ENCODE peak calls at places on chromosomes 6 and 20, in ten cellular contexts. Y is cardiac muscle cell, D is fibroblast of lung, M is dorsolateral prefrontal cortex, L is fibroblast of mammary gland, O is A549, S is fibroblast of pulmonary artery, I is hepatocyte, N is nephron progenitor cell, Z is right lobe of liver. R is an unnamed sample.

GRCh38 chr6:64932486-64932885 is 774.5 kb downstream of the EYS start:
- DNase-seq in Y (no peak), D (no peak), M (no peak), L (no peak), O (no peak), S (peak), I (peak), N (no peak), Z (no peak), R (no peak)

GRCh38 chr20:1663917-1664316 is 6.3 kb upstream of the SIRPG start:
- DNase-seq in Y (no peak), D (peak), M (no peak), L (peak), O (no peak), S (no peak), I (no peak), N (no peak), Z (no peak), R (no peak)

GRCh38 chr6:89387516-89388222 is 24.4 kb downstream of the RRAGD start:
- DNase-seq in Y (no peak), D (no peak), M (no peak), L (peak), O (no peak), S (no peak), I (no peak), N (no peak), Z (no peak), R (no peak)

GRCh38 chr6:148959008-148959407 is 212.2 kb downstream of the UST start:
- DNase-seq in Y (no peak), D (no peak), M (no peak), L (peak), O (no peak), S (no peak), I (no peak), N (no peak), Z (no peak), R (no peak)

GRCh38 chr6:149037026-149037734 is 280.3 kb upstream of the TAB2 start:
- DNase-seq in Y (no peak), D (peak), M (no peak), L (peak), O (no peak), S (no peak), I (peak), N (peak), Z (no peak), R (no peak)

GRCh38 chr6:1832844-1833787 is 223.4 kb downstream of the FOXC1 start:
- DNase-seq in Y (no peak), D (peak), M (no peak), L (no peak), O (no peak), S (peak), I (no peak), N (peak), Z (peak), R (no peak)

GRCh38 chr6:75458895-75459294 is 34.7 kb downstream of the FILIP1 start:
- DNase-seq in Y (no peak), D (no peak), M (no peak), L (peak), O (peak), S (peak), I (peak), N (no peak), Z (no peak), R (no peak)

GRCh38 chr6:100186552-100186951 is 192.5 kb upstream of the MCHR2 start:
- DNase-seq in Y (no peak), D (peak), M (no peak), L (peak), O (no peak), S (no peak), I (no peak), N (no peak), Z (no peak), R (no peak)

GRCh38 chr6:144106206-144106605 is 10.8 kb upstream of the SF3B5 start:
- DNase-seq in Y (peak), D (peak), M (no peak), L (no peak), O (no peak), S (no peak), I (no peak), N (no peak), Z (no peak), R (no peak)

GRCh38 chr20:36092424-36093024 is 62.0 kb upstream of the EPB41L1 start:
- DNase-seq in Y (peak), D (peak), M (peak), L (no peak), O (peak), S (no peak), I (peak), N (peak), Z (no peak), R (peak)

GRCh38 chr6:42820509-42821340 is 38.9 kb downstream of the BICRAL start:
- DNase-seq in Y (no peak), D (no peak), M (peak), L (no peak), O (no peak), S (no peak), I (no peak), N (no peak), Z (no peak), R (no peak)

GRCh38 chr20:18091624-18092023 is 33.9 kb upstream of the OVOL2 start:
- DNase-seq in Y (no peak), D (no peak), M (no peak), L (no peak), O (no peak), S (no peak), I (no peak), N (no peak), Z (peak), R (no peak)

GRCh38 chr20:63261808-63262528 is 7.7 kb upstream of the NKAIN4 start:
- DNase-seq in Y (no peak), D (no peak), M (no peak), L (no peak), O (no peak), S (no peak), I (no peak), N (no peak), Z (no peak), R (no peak)

GRCh38 chr6:39520411-39520810 is 197.9 kb upstream of the KCNK16 start:
- DNase-seq in Y (no peak), D (no peak), M (no peak), L (no peak), O (no peak), S (no peak), I (no peak), N (no peak), Z (no peak), R (no peak)

GRCh38 chr6:145734486-145735355 is 599 bp downstream of the EPM2A start:
- DNase-seq in Y (peak), D (peak), M (peak), L (peak), O (peak), S (peak), I (peak), N (peak), Z (peak), R (peak)

GRCh38 chr6:39003072-39003471 is 45.5 kb upstream of the GLP1R start:
- DNase-seq in Y (peak), D (no peak), M (no peak), L (no peak), O (no peak), S (no peak), I (no peak), N (peak), Z (no peak), R (peak)

GRCh38 chr6:14728396-14729024 is 517.4 kb upstream of the JARID2 start:
- DNase-seq in Y (no peak), D (peak), M (no peak), L (peak), O (no peak), S (peak), I (no peak), N (no peak), Z (no peak), R (no peak)

GRCh38 chr6:158039571-158040050 is 57.9 kb downstream of the SYNJ2 start:
- DNase-seq in Y (no peak), D (peak), M (peak), L (peak), O (peak), S (no peak), I (no peak), N (no peak), Z (no peak), R (no peak)

GRCh38 chr6:117206951-117207687 is 58.2 kb upstream of the VGLL2 start:
- DNase-seq in Y (peak), D (no peak), M (no peak), L (no peak), O (no peak), S (no peak), I (peak), N (peak), Z (no peak), R (no peak)

GRCh38 chr20:61173966-61174725 is 77.9 kb upstream of the CDH4 start:
- DNase-seq in Y (no peak), D (peak), M (no peak), L (no peak), O (no peak), S (no peak), I (no peak), N (no peak), Z (no peak), R (no peak)

GRCh38 chr6:65900928-65901327 is 193.9 kb upstream of the EYS start:
- DNase-seq in Y (no peak), D (no peak), M (no peak), L (no peak), O (no peak), S (no peak), I (no peak), N (no peak), Z (no peak), R (no peak)

GRCh38 chr6:124573953-124574352 is 388.3 kb upstream of the RNF217 start:
- DNase-seq in Y (no peak), D (no peak), M (no peak), L (no peak), O (no peak), S (no peak), I (no peak), N (no peak), Z (no peak), R (no peak)

GRCh38 chr6:169156108-169156821 is 97.4 kb downstream of the THBS2 start:
- DNase-seq in Y (no peak), D (peak), M (no peak), L (peak), O (no peak), S (peak), I (no peak), N (no peak), Z (no peak), R (no peak)

GRCh38 chr6:125940691-125941090 is 15.9 kb upstream of the HINT3 start:
- DNase-seq in Y (no peak), D (peak), M (no peak), L (no peak), O (no peak), S (no peak), I (no peak), N (no peak), Z (no peak), R (no peak)

GRCh38 chr6:144181639-144182038 is 31.3 kb downstream of the STX11 start:
- DNase-seq in Y (no peak), D (no peak), M (no peak), L (no peak), O (no peak), S (peak), I (no peak), N (no peak), Z (no peak), R (no peak)

GRCh38 chr6:133042550-133043120 is 198.5 kb upstream of the EYA4 start:
- DNase-seq in Y (no peak), D (no peak), M (no peak), L (no peak), O (no peak), S (no peak), I (no peak), N (no peak), Z (no peak), R (no peak)

GRCh38 chr6:97081010-97081573 is 156.6 kb downstream of the KLHL32 start:
- DNase-seq in Y (no peak), D (no peak), M (no peak), L (no peak), O (no peak), S (no peak), I (no peak), N (no peak), Z (no peak), R (no peak)

GRCh38 chr20:3894796-3895195 is 5.6 kb downstream of the PANK2 start:
- DNase-seq in Y (no peak), D (no peak), M (no peak), L (no peak), O (no peak), S (no peak), I (no peak), N (no peak), Z (no peak), R (no peak)

GRCh38 chr20:13041574-13042457 is 33.0 kb downstream of the SPTLC3 start:
- DNase-seq in Y (no peak), D (peak), M (no peak), L (peak), O (no peak), S (peak), I (no peak), N (no peak), Z (no peak), R (no peak)

GRCh38 chr6:169667716-169668115 is 34.1 kb downstream of the WDR27 start:
- DNase-seq in Y (no peak), D (no peak), M (no peak), L (no peak), O (no peak), S (no peak), I (no peak), N (no peak), Z (no peak), R (no peak)

GRCh38 chr6:89146748-89147715 is 1.2 kb downstream of the PM20D2 start:
- DNase-seq in Y (peak), D (peak), M (peak), L (peak), O (peak), S (peak), I (peak), N (no peak), Z (no peak), R (no peak)

GRCh38 chr20:12252793-12253192 is 335.1 kb downstream of the BTBD3 start:
- DNase-seq in Y (no peak), D (peak), M (no peak), L (peak), O (no peak), S (no peak), I (no peak), N (no peak), Z (no peak), R (no peak)

GRCh38 chr20:2709205-2709981 is 16.8 kb downstream of the EBF4 start:
- DNase-seq in Y (no peak), D (no peak), M (no peak), L (no peak), O (no peak), S (no peak), I (no peak), N (no peak), Z (no peak), R (no peak)

GRCh38 chr6:5751525-5752252 is 255.0 kb downstream of the NRN1 start:
- DNase-seq in Y (peak), D (peak), M (no peak), L (no peak), O (no peak), S (peak), I (no peak), N (no peak), Z (no peak), R (no peak)

GRCh38 chr6:44228031-44228430 is 4.6 kb downstream of the SLC29A1 start:
- DNase-seq in Y (no peak), D (no peak), M (no peak), L (no peak), O (no peak), S (no peak), I (no peak), N (no peak), Z (no peak), R (no peak)

GRCh38 chr6:45966797-45967196 is 48.9 kb downstream of the CLIC5 start:
- DNase-seq in Y (no peak), D (no peak), M (no peak), L (no peak), O (no peak), S (no peak), I (no peak), N (no peak), Z (no peak), R (no peak)

GRCh38 chr6:166624275-166624674 is 2.8 kb downstream of the RPS6KA2 start:
- DNase-seq in Y (no peak), D (peak), M (no peak), L (peak), O (no peak), S (peak), I (peak), N (no peak), Z (no peak), R (no peak)

GRCh38 chr20:59316911-59317310 is 16.5 kb downstream of the EDN3 start:
- DNase-seq in Y (no peak), D (no peak), M (no peak), L (no peak), O (no peak), S (no peak), I (no peak), N (no peak), Z (no peak), R (no peak)

GRCh38 chr20:59320426-59320825 is 20.0 kb downstream of the EDN3 start:
- DNase-seq in Y (no peak), D (no peak), M (no peak), L (no peak), O (no peak), S (no peak), I (no peak), N (no peak), Z (no peak), R (no peak)

GRCh38 chr20:59317332-59317731 is 16.9 kb downstream of the EDN3 start:
- DNase-seq in Y (no peak), D (no peak), M (no peak), L (no peak), O (no peak), S (no peak), I (no peak), N (no peak), Z (no peak), R (no peak)

GRCh38 chr20:59318803-59319202 is 18.4 kb downstream of the EDN3 start:
- DNase-seq in Y (no peak), D (no peak), M (no peak), L (no peak), O (no peak), S (no peak), I (no peak), N (no peak), Z (no peak), R (no peak)

DNA sequence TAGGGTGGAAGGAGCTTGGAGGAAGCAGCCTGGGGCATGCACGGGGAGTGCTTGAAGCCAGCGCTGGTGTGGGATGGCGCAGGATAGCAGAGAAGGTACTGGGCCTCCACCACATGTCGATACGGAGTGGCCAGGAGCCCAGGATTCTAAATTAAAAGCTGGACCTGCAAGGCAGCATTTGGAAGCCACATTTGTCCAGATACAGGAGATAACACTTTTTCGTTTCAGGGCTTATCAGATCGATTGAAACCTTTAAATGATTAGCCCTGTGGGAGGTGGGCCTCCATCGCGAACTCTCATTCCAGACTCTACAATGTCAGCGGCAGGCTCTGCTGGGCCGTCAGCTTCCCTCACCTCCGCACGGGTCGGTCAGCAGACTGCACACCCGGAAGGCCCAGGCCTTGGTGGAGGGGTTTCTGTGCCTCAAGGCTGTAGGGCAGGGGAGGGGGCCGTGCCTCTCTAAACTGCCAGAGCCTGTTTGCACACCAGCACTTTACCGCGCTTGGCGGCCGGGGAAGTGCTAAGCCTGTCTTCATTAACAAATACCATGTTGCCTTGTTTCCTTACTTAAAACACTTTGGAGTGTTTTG is 17.9 kb downstream of the EDN3 start:
- DNase-seq in Y (no peak), D (no peak), M (no peak), L (no peak), O (no peak), S (no peak), I (no peak), N (no peak), Z (no peak), R (no peak)
- TF ChIP-seq CTCF in Y (no peak), D (no peak), M (no peak), L (no peak), O (no peak), S (no peak), I (no peak), N (no peak), Z (no peak), R (no peak)

DNA sequence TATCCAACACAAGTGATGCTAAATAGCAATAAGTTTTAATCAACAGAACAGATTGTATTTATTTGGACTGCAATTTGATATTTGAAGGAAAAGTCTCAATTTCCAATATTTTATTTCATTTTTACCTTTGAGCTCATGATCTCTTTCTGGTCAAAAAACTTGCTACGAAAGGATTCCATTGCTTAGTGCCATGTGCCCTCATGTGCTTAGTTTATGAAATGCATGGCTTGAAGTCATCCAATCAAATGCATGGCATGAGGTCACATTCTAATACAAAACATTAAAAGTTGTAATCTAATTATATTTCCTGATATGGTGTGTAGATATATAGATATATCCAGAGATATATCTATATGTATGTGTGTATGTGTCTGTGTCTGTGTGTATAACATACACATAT is 321.2 kb upstream of the ADGRB3 start:
- DNase-seq in Y (peak), D (peak), M (no peak), L (peak), O (peak), S (peak), I (no peak), N (no peak), Z (no peak), R (no peak)
- TF ChIP-seq CTCF in Y (peak), D (peak), M (no peak), L (peak), O (no peak), S (peak), I (peak), N (no peak), Z (no peak), R (no peak)

GRCh38 chr6:108535079-108535742 is 25.5 kb upstream of the FOXO3 start:
- DNase-seq in Y (no peak), D (no peak), M (no peak), L (no peak), O (no peak), S (no peak), I (no peak), N (no peak), Z (no peak), R (no peak)
- TF ChIP-seq CTCF in Y (no peak), D (no peak), M (no peak), L (no peak), O (no peak), S (no peak), I (no peak), N (no peak), Z (no peak), R (no peak)

DNA sequence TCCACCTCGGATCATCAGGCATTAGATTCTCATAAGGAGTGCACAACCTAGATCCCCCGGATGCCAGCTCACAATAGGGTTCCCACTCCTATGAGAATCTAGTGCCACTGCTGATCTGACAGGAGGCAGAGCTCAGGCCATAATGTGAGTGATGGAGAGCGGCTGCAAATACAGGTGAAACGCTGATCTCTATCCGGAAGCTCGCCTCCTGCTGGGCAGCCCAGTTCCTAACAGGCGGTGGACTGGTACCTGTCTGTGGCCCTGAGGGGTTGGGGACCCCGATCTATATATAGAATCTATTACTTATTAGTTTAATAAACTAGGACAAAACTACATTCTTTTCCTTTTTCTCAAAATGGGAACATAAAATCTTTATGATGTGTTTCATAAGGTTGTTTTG is 741.9 kb downstream of the RFPL4B start:
- DNase-seq in Y (no peak), D (no peak), M (no peak), L (no peak), O (no peak), S (no peak), I (no peak), N (no peak), Z (no peak), R (no peak)
- TF ChIP-seq CTCF in Y (no peak), D (no peak), M (no peak), L (no peak), O (no peak), S (no peak), I (no peak), N (no peak), Z (no peak), R (no peak)

GRCh38 chr6:77450924-77451323 is 12.4 kb downstream of the HTR1B start:
- DNase-seq in Y (no peak), D (no peak), M (no peak), L (peak), O (no peak), S (peak), I (no peak), N (no peak), Z (no peak), R (no peak)
- TF ChIP-seq CTCF in Y (peak), D (peak), M (no peak), L (peak), O (no peak), S (peak), I (peak), N (no peak), Z (no peak), R (no peak)